ENCODE peak calls at places on chromosomes 5 and 9, in nine cellular contexts. K is transverse colon, O is suprapubic skin, H is HepG2, Q is H1, G is endothelial cell of umbilical vein, A is prostate gland, C is GM12891, R is sigmoid colon. F is an unnamed sample.

GRCh38 chr9:35771079-35771441 is 17.0 kb upstream of the MSMP start:
- DNase-seq in H (no peak), A (peak), O (no peak), G (peak), Q (no peak), C (no peak), K (no peak), R (peak), F (no peak)

GRCh38 chr5:157342822-157343402 is 77.0 kb downstream of the CYFIP2 start:
- DNase-seq in G (peak), K (peak), Q (peak), A (no peak), O (no peak), C (peak), R (no peak), H (peak), F (peak)

GRCh38 chr5:3340471-3340870 is 255.2 kb upstream of the IRX1 start:
- DNase-seq in G (no peak), C (no peak), K (no peak), H (no peak), O (no peak), Q (no peak), A (no peak), R (peak), F (no peak)

GRCh38 chr9:113011911-113012381 is at the start of gene ZNF883:
- DNase-seq in A (no peak), G (peak), C (no peak), R (peak), O (no peak), H (peak), Q (peak), K (peak), F (peak)

GRCh38 chr5:64347308-64347707 is 158.5 kb upstream of the RGS7BP start:
- DNase-seq in A (no peak), R (no peak), K (no peak), O (no peak), H (no peak), C (no peak), Q (no peak), G (peak), F (no peak)

GRCh38 chr5:134749415-134749814 is 9.2 kb upstream of the DDX46 start:
- DNase-seq in C (no peak), A (no peak), K (no peak), Q (no peak), H (no peak), G (no peak), O (no peak), R (no peak), F (no peak)

GRCh38 chr9:94757158-94757557 is 30.7 kb downstream of the AOPEP start:
- DNase-seq in C (no peak), A (no peak), R (no peak), H (no peak), K (no peak), Q (no peak), G (no peak), O (no peak), F (no peak)

GRCh38 chr5:35963381-35963843 is 25.0 kb upstream of the CAPSL start:
- DNase-seq in A (no peak), O (no peak), C (no peak), Q (peak), G (no peak), H (no peak), R (no peak), K (peak), F (no peak)

GRCh38 chr9:91328186-91328585 is 33.5 kb downstream of the AUH start:
- DNase-seq in K (no peak), G (no peak), H (no peak), O (no peak), R (no peak), A (no peak), C (no peak), Q (no peak), F (no peak)

GRCh38 chr9:130433168-130433946 is 11.4 kb upstream of the ASS1 start:
- DNase-seq in G (peak), Q (peak), H (no peak), R (no peak), C (peak), A (no peak), K (no peak), O (no peak), F (no peak)

GRCh38 chr9:133806623-133807010 is 68.5 kb upstream of the SARDH start:
- DNase-seq in C (no peak), G (no peak), A (no peak), K (no peak), Q (no peak), H (no peak), R (no peak), O (no peak), F (peak)

GRCh38 chr9:133526721-133527321 is 2.1 kb upstream of the MYMK start:
- DNase-seq in O (no peak), Q (no peak), A (no peak), G (no peak), H (no peak), K (no peak), C (no peak), R (no peak), F (peak)

GRCh38 chr9:116389546-116390305 is 236.1 kb downstream of the PAPPA start:
- DNase-seq in R (no peak), K (no peak), Q (no peak), O (no peak), C (no peak), A (no peak), H (no peak), G (no peak), F (no peak)

GRCh38 chr5:134127376-134127861 is 12.9 kb downstream of the TCF7 start:
- DNase-seq in R (no peak), Q (no peak), C (no peak), A (peak), K (no peak), G (peak), O (no peak), H (no peak), F (no peak)

GRCh38 chr5:57791875-57792274 is 309.3 kb upstream of the ACTBL2 start:
- DNase-seq in H (no peak), C (no peak), K (no peak), G (no peak), R (no peak), Q (no peak), A (no peak), O (no peak), F (no peak)

DNA sequence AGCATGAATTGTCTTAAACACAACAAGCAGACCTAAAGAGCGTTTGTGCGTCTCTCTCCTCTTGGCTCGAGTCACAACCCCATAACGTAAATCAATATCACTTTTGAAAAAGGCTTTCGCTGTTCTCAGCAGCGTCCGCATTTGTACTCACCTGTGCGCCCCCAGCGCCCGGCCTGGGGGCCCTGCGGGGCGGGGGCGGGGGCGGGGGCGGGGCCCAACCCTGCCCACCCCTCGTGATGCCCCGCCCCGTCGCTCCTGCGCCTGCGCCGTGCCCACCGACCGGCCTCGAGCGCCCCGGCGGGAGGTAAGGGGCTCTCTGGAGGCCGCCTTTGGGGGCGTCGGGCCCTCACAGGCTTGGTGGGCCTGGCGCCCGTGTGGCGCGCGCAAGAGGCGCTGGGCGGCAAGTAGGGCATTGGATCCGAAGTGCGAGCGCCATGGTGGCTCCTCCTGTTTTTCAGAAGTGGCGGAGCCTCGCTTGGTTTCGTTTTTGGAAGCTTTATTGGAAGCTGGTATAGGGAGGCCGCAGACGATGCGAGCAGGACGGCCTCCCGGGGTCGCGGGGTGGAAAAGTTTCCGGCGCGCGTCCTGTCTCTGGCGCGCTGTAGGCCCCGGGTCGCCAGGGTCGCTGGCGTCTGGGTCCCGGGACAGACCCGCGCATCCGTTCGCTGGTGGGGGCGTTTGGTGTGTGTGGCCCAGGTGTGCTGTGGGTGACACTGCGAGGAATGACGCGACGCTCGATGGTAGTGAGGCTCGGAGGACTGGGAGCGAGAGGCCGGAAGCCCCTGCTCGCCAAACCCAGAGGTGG is at the start of gene STX17:
- DNase-seq in H (peak), A (peak), Q (peak), C (peak), O (peak), K (peak), R (peak), G (peak), F (peak)
- TF ChIP-seq POLR2AphosphoS5 in H (peak), A (peak), Q (no peak), C (peak), O (no peak), K (peak), R (peak), G (peak), F (peak)

GRCh38 chr5:95727764-95728191 is 3.4 kb upstream of the RHOBTB3 start:
- DNase-seq in H (peak), O (no peak), G (no peak), R (no peak), Q (no peak), A (no peak), C (no peak), K (no peak), F (no peak)

GRCh38 chr5:95725937-95726810 is 5.0 kb upstream of the RHOBTB3 start:
- DNase-seq in C (no peak), R (no peak), A (no peak), K (no peak), Q (no peak), G (no peak), H (no peak), O (no peak), F (no peak)

GRCh38 chr5:95725071-95725820 is 5.9 kb upstream of the RHOBTB3 start:
- DNase-seq in R (no peak), Q (no peak), K (no peak), G (peak), C (no peak), A (no peak), H (no peak), O (no peak), F (no peak)

GRCh38 chr5:95728494-95729114 is 2.5 kb upstream of the RHOBTB3 start:
- DNase-seq in R (no peak), C (no peak), O (no peak), Q (no peak), K (no peak), H (no peak), A (no peak), G (no peak), F (no peak)

DNA sequence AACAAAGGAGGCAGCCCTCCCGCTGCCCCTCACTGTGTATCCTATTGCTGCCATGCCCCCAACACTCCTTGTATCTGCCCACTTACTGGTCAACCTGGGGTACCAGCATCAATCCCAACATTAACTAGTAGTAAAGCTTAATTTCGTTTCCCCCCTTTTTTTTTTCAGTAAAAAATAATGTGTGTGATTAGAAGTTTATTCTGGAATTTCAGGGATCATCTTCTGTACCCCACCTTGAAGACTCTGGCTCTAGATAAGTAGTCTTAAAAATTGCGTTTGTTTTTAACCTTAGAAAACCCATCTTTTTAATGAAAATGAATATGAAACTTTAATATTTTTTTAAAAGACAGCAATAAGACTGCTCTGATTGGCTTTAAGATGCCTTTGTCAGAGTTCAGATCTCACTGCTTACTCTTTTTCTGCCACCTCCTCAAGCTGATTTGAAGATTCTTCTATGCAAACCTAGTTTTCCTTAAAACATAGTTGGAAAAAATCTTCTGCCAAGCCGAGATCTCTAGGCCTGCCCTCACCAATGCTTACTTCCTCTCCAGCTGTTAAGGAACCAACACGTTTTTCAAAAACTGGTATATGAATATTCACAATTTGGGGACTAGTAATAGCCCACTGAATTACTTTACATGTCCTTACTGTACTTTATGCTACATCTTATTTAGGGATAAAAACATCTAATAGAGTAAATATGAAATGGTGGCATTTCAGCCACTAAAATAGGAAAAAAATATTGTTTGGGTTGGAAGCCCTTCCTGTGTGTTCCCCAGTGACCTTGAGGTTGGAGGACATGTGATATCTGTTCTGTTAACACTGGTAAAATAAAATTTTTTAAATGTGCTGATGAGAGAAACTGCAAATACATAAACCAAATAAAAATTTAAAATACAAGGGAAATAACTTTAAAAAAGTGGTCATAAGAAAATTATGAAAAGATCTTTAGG is 4.0 kb upstream of the RHOBTB3 start:
- DNase-seq in Q (no peak), O (no peak), C (no peak), K (no peak), A (no peak), G (no peak), R (no peak), H (no peak), F (no peak)
- TF ChIP-seq POLR2A in Q (no peak), O (no peak), C (no peak), K (no peak), A (no peak), G (no peak), R (no peak), H (no peak), F (no peak)

GRCh38 chr9:136952354-136952855 is 332 bp downstream of the LCN12 start:
- DNase-seq in Q (no peak), K (no peak), H (no peak), O (no peak), G (no peak), C (no peak), R (no peak), A (no peak), F (no peak)
- TF ChIP-seq POLR2AphosphoS5 in Q (no peak), K (no peak), H (no peak), O (no peak), G (no peak), C (no peak), R (no peak), A (no peak), F (no peak)

GRCh38 chr5:180289966-180290365 is 1.9 kb downstream of the MAPK9 start:
- DNase-seq in K (no peak), R (no peak), O (no peak), G (no peak), C (no peak), A (no peak), H (no peak), Q (no peak), F (no peak)

GRCh38 chr5:180294401-180294800 is 2.5 kb upstream of the MAPK9 start:
- DNase-seq in R (peak), K (no peak), Q (no peak), H (no peak), A (no peak), G (no peak), O (no peak), C (no peak), F (no peak)

GRCh38 chr5:180290568-180291233 is 1.2 kb downstream of the MAPK9 start:
- DNase-seq in Q (no peak), G (peak), H (no peak), A (no peak), K (no peak), O (no peak), C (no peak), R (no peak), F (no peak)

GRCh38 chr5:180291234-180291940 is 496 bp downstream of the MAPK9 start:
- DNase-seq in K (peak), H (no peak), C (peak), G (peak), O (no peak), R (no peak), Q (peak), A (no peak), F (peak)

DNA sequence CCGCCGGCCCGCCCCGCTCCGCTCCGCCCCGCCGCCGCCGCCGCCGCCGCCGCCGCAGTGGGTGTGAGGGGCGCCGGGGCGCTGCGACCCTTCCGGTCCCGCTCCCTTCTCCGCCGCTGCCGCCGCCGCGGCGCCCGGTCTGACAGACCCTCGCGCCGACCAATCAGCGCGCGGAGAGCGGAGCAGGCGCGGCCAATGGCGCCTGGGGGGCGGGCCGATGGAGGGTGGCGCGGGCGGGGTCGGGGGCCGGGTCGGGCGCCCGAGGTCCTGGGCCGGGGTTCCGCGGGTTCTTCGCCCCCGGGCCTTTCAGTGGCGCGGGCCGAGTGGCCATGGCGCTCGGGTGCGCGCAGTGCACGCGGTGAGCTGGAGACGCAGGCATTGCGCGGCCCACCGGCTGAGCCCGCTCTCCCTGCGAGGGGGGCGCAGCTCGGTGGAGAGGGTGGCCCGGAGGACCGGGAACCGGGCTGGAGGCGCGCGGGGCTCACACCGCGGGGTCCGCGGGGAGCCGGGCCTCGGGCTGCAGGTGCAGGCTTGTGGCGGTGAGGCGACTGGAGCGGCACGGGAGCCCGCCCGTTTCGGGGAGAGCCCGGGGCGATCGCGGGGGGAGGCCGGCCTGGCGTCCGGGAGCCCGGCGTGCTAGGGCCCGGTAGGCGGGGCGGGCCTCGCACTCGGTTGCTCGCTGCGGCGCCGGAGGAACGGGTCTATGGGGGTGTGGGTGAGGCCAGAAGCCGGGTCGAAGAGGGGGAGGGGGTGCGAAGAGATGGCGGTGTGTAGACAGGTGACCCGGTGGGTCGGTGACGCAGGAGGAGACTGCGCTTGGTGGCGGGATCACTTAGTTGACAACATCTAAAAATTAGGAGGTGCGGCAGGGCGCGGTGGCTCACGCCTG is at the start of gene MAPK9:
- DNase-seq in H (peak), R (peak), A (peak), Q (peak), C (peak), O (peak), G (peak), K (peak), F (peak)
- TF ChIP-seq POLR2A in H (peak), R (no peak), A (peak), Q (no peak), C (no peak), O (peak), G (peak), K (peak), F (no peak)

DNA sequence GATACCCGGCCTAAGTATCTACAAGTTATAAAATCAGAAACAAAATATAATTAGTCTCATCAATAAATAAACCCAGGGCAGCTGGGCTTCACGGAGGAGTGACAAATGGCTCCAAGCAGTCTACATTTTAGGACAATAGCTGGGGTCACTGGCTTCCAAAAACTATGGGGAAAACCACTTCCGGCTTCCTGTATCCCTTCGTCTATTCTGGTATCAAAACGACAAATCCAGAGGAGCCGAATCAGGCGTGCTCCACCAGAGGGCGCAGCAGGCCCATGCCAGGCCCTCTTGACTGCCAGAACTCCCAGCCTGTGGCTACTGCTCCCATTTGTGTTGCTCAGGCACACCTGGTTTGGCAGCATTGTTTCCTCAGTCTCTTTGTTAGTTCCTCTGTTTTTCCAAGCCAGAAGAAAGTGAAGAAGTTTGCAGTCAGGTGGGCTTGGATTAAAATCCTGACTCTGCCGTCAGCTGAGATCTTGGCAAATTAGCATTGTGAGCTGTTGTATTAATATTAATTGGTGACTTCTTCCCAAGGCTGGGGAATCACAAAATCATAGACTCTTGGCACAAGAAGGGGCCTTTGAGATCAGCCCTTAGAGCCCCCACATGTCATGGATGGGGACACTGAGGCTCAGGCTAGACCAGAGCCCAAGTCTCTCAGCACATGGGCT is 11.6 kb upstream of the RAB14 start:
- DNase-seq in A (peak), H (peak), C (peak), G (peak), Q (peak), R (peak), K (peak), O (peak), F (peak)
- TF ChIP-seq POLR2AphosphoS5 in A (peak), H (no peak), C (no peak), G (peak), Q (no peak), R (no peak), K (no peak), O (no peak), F (no peak)

F was measured in upper lobe of left lung.